ENCODE peak calls at places on chromosomes 16 and 17, in five cellular contexts. Y is Kasumi-1; U is activated CD4-positive, alpha-beta T cell treated with anti-CD3 and anti-CD28 coated beads for 4 hours; S is NCI-H510A treated with DMSO at 0.1 percent for 48 hours; C is C1 segment of cervical spinal cord. I is an unnamed sample.

GRCh38 chr16:63697736-63698135 is 1424.1 kb downstream of the CDH11 start:
- DNase-seq in Y (no peak), U (no peak), S (no peak), C (no peak), I (no peak)

GRCh38 chr16:79571065-79571697 is 29.4 kb downstream of the MAF start:
- DNase-seq in Y (no peak), U (no peak), S (no peak), C (no peak), I (no peak)

GRCh38 chr17:68541816-68542215 is 29.6 kb downstream of the PRKAR1A start:
- DNase-seq in Y (no peak), U (no peak), S (no peak), C (no peak), I (no peak)

GRCh38 chr16:24204150-24204665 is 51.9 kb upstream of the CACNG3 start:
- DNase-seq in Y (no peak), U (no peak), S (no peak), C (no peak), I (no peak)

GRCh38 chr17:29968271-29968670 is 26.8 kb downstream of the EFCAB5 start:
- DNase-seq in Y (no peak), U (no peak), S (no peak), C (no peak), I (no peak)

GRCh38 chr16:19095699-19096098 is 18.1 kb upstream of the ITPRIPL2 start:
- DNase-seq in Y (no peak), U (no peak), S (no peak), C (no peak), I (no peak)

GRCh38 chr17:53655591-53655990 is 167.1 kb upstream of the KIF2B start:
- DNase-seq in Y (no peak), U (no peak), S (no peak), C (no peak), I (no peak)

GRCh38 chr17:5283531-5284315 is 1.6 kb downstream of the RABEP1 start:
- DNase-seq in Y (no peak), U (no peak), S (no peak), C (no peak), I (no peak)

GRCh38 chr16:80586476-80586875 is 45.7 kb downstream of the DYNLRB2 start:
- DNase-seq in Y (no peak), U (no peak), S (no peak), C (no peak), I (no peak)

GRCh38 chr17:80738406-80738805 is 193.8 kb downstream of the RPTOR start:
- DNase-seq in Y (peak; percentile 97), U (no peak), S (no peak), C (no peak), I (peak; percentile 83)

GRCh38 chr17:259341-259976 is 78.0 kb upstream of the DOC2B start:
- DNase-seq in Y (no peak), U (no peak), S (no peak), C (no peak), I (no peak)

GRCh38 chr16:29649560-29650494 is 13.2 kb upstream of the SPN start:
- DNase-seq in Y (peak; percentile 36), U (no peak), S (no peak), C (no peak), I (peak; percentile 83)

GRCh38 chr17:34579017-34579946 is at the start of gene TMEM132E:
- DNase-seq in Y (no peak), U (no peak), S (no peak), C (peak; percentile 62), I (no peak)

GRCh38 chr16:31200821-31201510 is 1.6 kb downstream of the PYCARD start:
- DNase-seq in Y (no peak), U (peak; percentile 35), S (no peak), C (no peak), I (no peak)

GRCh38 chr16:73018796-73019455 is 29.0 kb downstream of the ZFHX3 start:
- DNase-seq in Y (no peak), U (no peak), S (no peak), C (no peak), I (no peak)

GRCh38 chr17:48642059-48642842 is 16.1 kb upstream of the HOXB9 start:
- DNase-seq in Y (no peak), U (no peak), S (peak; percentile 51), C (no peak), I (no peak)

GRCh38 chr16:1983544-1984346 is at the start of gene GFER:
- DNase-seq in Y (peak; percentile 48), U (peak; percentile 66), S (peak; percentile 74), C (peak; percentile 64), I (peak; percentile 67)

GRCh38 chr16:73713817-73714495 is 582.7 kb upstream of the PSMD7 start:
- DNase-seq in Y (peak; percentile 9), U (no peak), S (no peak), C (no peak), I (no peak)

GRCh38 chr17:44543905-44544523 is 13.3 kb upstream of the FZD2 start:
- DNase-seq in Y (no peak), U (no peak), S (no peak), C (no peak), I (no peak)

GRCh38 chr17:56481654-56482053 is 111.8 kb upstream of the NOG start:
- DNase-seq in Y (no peak), U (no peak), S (peak; percentile 58), C (no peak), I (no peak)

GRCh38 chr16:68724797-68725196 is 12.3 kb upstream of the CDH1 start:
- DNase-seq in Y (no peak), U (no peak), S (no peak), C (no peak), I (no peak)